ENCODE peak calls at places on chromosomes 3 and 15, in four cellular contexts. K is NT2/D1, A is H1, Y is HepG2. G is an unnamed sample.

GRCh38 chr15:101684877-101685276 is 32.7 kb upstream of the TM2D3 start:
- DNase-seq in A (no peak), Y (no peak), K (no peak), G (no peak)

GRCh38 chr3:10459954-10460754 is 45.2 kb downstream of the ATP2B2 start:
- DNase-seq in Y (peak; percentile 73), K (peak; percentile 95), A (peak; percentile 92), G (peak; percentile 77)

GRCh38 chr3:141623732-141624131 is 114.4 kb upstream of the RNF7 start:
- DNase-seq in Y (no peak), K (no peak), A (no peak), G (no peak)

GRCh38 chr15:39747326-39747725 is 35.3 kb downstream of the FSIP1 start:
- DNase-seq in Y (no peak), K (no peak), A (no peak), G (no peak)

GRCh38 chr3:190534386-190534785 is 20.5 kb downstream of the IL1RAP start:
- DNase-seq in A (no peak), Y (no peak), K (no peak), G (no peak)

GRCh38 chr3:192060160-192060783 is 599.3 kb downstream of the PYDC2 start:
- DNase-seq in K (no peak), Y (no peak), A (no peak), G (no peak)

GRCh38 chr15:43776718-43777292 is at the start of gene ELL3:
- DNase-seq in Y (peak; percentile 56), K (peak; percentile 30), A (no peak), G (no peak)

GRCh38 chr3:21524113-21524512 is 226.9 kb downstream of the ZNF385D start:
- DNase-seq in Y (no peak), A (no peak), K (no peak), G (no peak)

GRCh38 chr3:170128259-170128976 is 53.1 kb downstream of the PHC3 start:
- DNase-seq in Y (no peak), K (no peak), A (no peak), G (peak; percentile 6)

GRCh38 chr15:96047255-96047931 is 283.1 kb upstream of the NR2F2 start:
- DNase-seq in K (no peak), Y (no peak), A (no peak), G (peak; percentile 25)

GRCh38 chr3:146129750-146130149 is 31.2 kb downstream of the PLOD2 start:
- DNase-seq in A (no peak), K (no peak), Y (no peak), G (no peak)

GRCh38 chr3:82143661-82144405 is 382.4 kb upstream of the GBE1 start:
- DNase-seq in Y (no peak), K (no peak), A (no peak), G (no peak)

GRCh38 chr3:43281020-43281419 is 5.3 kb upstream of the SNRK start:
- DNase-seq in A (no peak), Y (no peak), K (no peak), G (no peak)

GRCh38 chr3:150180349-150180748 is 209.7 kb upstream of the PFN2 start:
- DNase-seq in K (no peak), Y (peak; percentile 61), A (no peak), G (no peak)

GRCh38 chr3:54240319-54240718 is 118.0 kb downstream of the CACNA2D3 start:
- DNase-seq in Y (no peak), A (no peak), K (no peak), G (no peak)

GRCh38 chr3:64209866-64210609 is 15.2 kb downstream of the PRICKLE2 start:
- DNase-seq in Y (no peak), K (no peak), A (no peak), G (no peak)

GRCh38 chr15:52287114-52287513 is 8.5 kb downstream of the MYO5C start:
- DNase-seq in K (no peak), Y (no peak), A (peak; percentile 19), G (no peak)

GRCh38 chr15:45169608-45170480 is 17.9 kb downstream of the SHF start:
- DNase-seq in A (no peak), Y (no peak), K (no peak), G (no peak)

GRCh38 chr3:89113887-89114840 is 6.7 kb downstream of the EPHA3 start:
- DNase-seq in Y (peak; percentile 20), K (peak; percentile 35), A (peak; percentile 88), G (peak; percentile 59)

GRCh38 chr3:122030381-122031122 is 8.5 kb upstream of the ILDR1 start:
- DNase-seq in K (peak; percentile 11), Y (no peak), A (no peak), G (no peak)

GRCh38 chr15:85834651-85835050 is 39.9 kb upstream of the KLHL25 start:
- DNase-seq in A (no peak), Y (no peak), K (no peak), G (no peak)

GRCh38 chr3:108090066-108090700 is 648 bp downstream of the CD47 start:
- DNase-seq in A (peak; percentile 67), K (no peak), Y (no peak), G (no peak)

GRCh38 chr3:141489184-141489583 is 2.4 kb downstream of the RASA2 start:
- DNase-seq in A (no peak), K (no peak), Y (no peak), G (no peak)

GRCh38 chr3:58093573-58094195 is 85.5 kb downstream of the FLNB start:
- DNase-seq in Y (no peak), K (no peak), A (no peak), G (no peak)

GRCh38 chr15:55239440-55240124 is 42.8 kb upstream of the RSL24D1 start:
- DNase-seq in Y (no peak), K (no peak), A (no peak), G (no peak)

GRCh38 chr15:44157679-44158078 is 37.4 kb downstream of the FRMD5 start:
- DNase-seq in Y (peak; percentile 76), A (no peak), K (no peak), G (no peak)

GRCh38 chr3:108602249-108602934 is 12.9 kb downstream of the DZIP3 start:
- DNase-seq in A (no peak), K (no peak), Y (no peak), G (no peak)

GRCh38 chr3:47225310-47225906 is 57.2 kb downstream of the KIF9 start:
- DNase-seq in A (no peak), K (no peak), Y (no peak), G (no peak)

GRCh38 chr15:100934735-100935134 is 15.6 kb downstream of the LRRK1 start:
- DNase-seq in Y (no peak), A (peak; percentile 41), K (no peak), G (no peak)

GRCh38 chr3:13110678-13111116 is 37.5 kb upstream of the IQSEC1 start:
- DNase-seq in A (no peak), K (no peak), Y (no peak), G (no peak)

GRCh38 chr3:132347095-132347494 is 29.9 kb downstream of the ACP3 start:
- DNase-seq in Y (peak; percentile 9), A (no peak), K (no peak), G (no peak)

GRCh38 chr3:57910988-57911387 is 97.2 kb upstream of the FLNB start:
- DNase-seq in Y (peak; percentile 16), K (peak; percentile 33), A (no peak), G (no peak)

GRCh38 chr3:155110021-155110420 is 29.9 kb downstream of the MME start:
- DNase-seq in A (no peak), Y (no peak), K (no peak), G (no peak)

GRCh38 chr3:95750097-95750496 is 1064.3 kb upstream of the EPHA6 start:
- DNase-seq in Y (no peak), A (no peak), K (no peak), G (no peak)

GRCh38 chr3:69740103-69741021 is 1.1 kb downstream of the MITF start:
- DNase-seq in A (peak; percentile 87), Y (no peak), K (no peak), G (peak; percentile 34)

GRCh38 chr3:31157028-31157694 is 262.7 kb upstream of the GADL1 start:
- DNase-seq in A (no peak), K (no peak), Y (no peak), G (no peak)

GRCh38 chr3:132404276-132404675 is 13.0 kb upstream of the DNAJC13 start:
- DNase-seq in Y (no peak), K (no peak), A (no peak), G (no peak)

GRCh38 chr3:171950373-171950772 is 89.0 kb upstream of the FNDC3B start:
- DNase-seq in A (no peak), K (peak; percentile 42), Y (peak; percentile 35), G (peak; percentile 24)

GRCh38 chr3:160150066-160150465 is 75.2 kb upstream of the C3orf80 start:
- DNase-seq in A (no peak), K (no peak), Y (no peak), G (no peak)
- TF ChIP-seq SUZ12 in A (no peak), K (no peak), Y (no peak), G (no peak)

DNA sequence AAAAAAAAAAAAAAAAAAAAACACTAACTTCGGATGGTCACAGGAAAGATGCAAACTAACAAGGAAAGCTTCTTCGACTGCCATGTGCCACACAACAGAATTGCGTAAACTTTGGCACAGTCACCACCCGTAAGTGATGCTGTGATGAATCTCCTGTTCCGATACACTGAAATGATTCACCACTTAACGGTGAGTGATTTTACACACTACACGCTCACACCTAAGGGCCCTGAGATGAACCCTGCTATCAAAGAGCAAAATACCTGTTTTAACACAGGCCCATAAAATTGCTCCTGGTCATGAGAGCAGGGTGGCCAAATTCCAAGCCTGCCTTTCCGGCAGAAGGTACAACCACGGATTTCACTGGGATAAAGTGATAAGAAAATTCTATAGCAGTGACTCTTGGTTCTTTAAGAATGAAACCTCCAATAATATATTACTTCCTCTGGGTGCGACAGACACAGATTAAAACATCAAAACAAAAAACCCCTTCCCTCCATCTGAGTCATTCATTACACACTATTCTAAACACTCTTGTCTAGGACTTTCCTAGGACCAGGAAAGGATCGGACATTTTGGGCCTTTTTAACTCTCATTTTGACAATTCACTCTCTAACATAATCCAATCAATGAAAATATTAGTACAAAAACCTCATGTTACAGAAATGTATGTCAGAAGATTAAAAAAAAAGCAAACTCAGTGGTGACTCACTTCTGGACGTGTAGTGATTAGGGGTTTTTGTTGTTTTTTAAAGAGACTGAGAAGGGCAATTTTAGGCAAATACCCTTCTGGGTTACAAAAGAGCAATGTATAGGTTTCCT is 28.3 kb downstream of the LRIG1 start:
- DNase-seq in A (no peak), Y (no peak), K (no peak), G (no peak)
- TF ChIP-seq SUZ12 in A (no peak), Y (no peak), K (no peak), G (no peak)

DNA sequence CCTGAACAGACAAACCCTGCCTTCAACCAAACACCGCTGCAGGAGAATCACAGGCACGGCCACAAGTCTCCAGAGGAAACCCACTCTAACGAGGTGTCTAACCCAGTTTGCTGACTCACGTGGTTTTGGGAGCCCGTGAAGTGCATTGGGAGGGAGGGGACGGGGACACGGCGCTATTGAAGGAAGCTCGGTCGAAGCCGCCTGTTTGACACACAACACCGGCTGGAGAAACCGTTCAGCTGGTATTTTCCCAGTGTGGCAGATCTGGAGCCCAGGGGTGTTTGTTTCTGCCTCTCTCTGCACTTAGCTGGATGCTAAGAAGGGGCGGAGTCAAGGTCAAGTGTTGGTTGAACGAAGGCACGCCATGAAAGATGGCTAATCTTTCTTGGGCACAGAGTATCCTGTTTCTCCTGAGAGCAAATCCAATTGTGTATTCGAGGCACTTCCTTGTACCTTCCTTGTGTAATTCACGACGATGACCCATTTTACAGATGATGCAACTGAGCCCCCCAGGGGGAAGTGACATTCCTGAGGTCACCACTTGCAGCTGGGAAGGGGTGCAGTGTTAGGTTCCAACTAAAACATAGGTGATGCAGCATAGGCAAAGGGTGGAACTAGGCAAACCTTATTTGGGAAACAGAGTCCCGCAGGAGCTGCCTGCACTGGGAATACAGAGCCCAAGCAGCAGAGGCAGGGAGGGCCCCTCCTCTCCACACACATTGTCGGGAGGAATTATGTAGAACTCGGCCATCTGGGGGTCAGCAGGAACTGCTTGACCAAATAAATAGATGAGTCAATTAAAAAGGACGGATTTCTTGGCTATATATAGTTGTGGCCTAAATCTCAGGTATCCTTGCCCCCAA is 22.5 kb downstream of the SLC6A6 start:
- DNase-seq in Y (no peak), A (no peak), K (no peak), G (no peak)
- TF ChIP-seq SUZ12 in Y (no peak), A (no peak), K (no peak), G (no peak)

GRCh38 chr3:37892917-37893595 is 31.4 kb downstream of the CTDSPL start:
- DNase-seq in A (no peak), Y (peak; percentile 85), K (no peak), G (no peak)
- TF ChIP-seq SUZ12 in A (no peak), Y (no peak), K (no peak), G (no peak)